ENCODE peak calls at places on chromosomes 4 and X, in five cellular contexts. C is hippocampal formation, G is HT-29, U is SK-N-DZ, H is T-helper 9 cell. L is an unnamed sample.

GRCh38 chr4:119010909-119011606 is 122.4 kb downstream of the SYNPO2 start:
- DNase-seq in U (no peak), H (no peak), G (no peak), C (no peak), L (no peak)

GRCh38 chr4:111556861-111557260 is 588.4 kb upstream of the FAM241A start:
- DNase-seq in H (no peak), C (no peak), U (no peak), G (no peak), L (no peak)

GRCh38 chr4:138665851-138666250 is 349.7 kb upstream of the NOCT start:
- DNase-seq in C (no peak), H (no peak), U (no peak), G (no peak), L (no peak)

GRCh38 chr4:90580271-90580825 is 453.2 kb downstream of the CCSER1 start:
- DNase-seq in C (no peak), G (no peak), U (peak; percentile 8), H (no peak), L (no peak)

GRCh38 chr4:168615294-168615693 is 118.4 kb downstream of the PALLD start:
- DNase-seq in H (no peak), C (no peak), U (no peak), G (no peak), L (no peak)

GRCh38 chr4:11073621-11074051 is 355.1 kb downstream of the HS3ST1 start:
- DNase-seq in U (no peak), H (no peak), C (no peak), G (no peak), L (no peak)

GRCh38 chrX:41064028-41064427 is 21.2 kb upstream of the USP9X start:
- DNase-seq in U (no peak), G (no peak), C (no peak), H (no peak), L (no peak)

GRCh38 chr4:82247171-82247570 is 126.6 kb downstream of the HNRNPD start:
- DNase-seq in G (no peak), C (no peak), U (no peak), H (no peak), L (no peak)

GRCh38 chr4:107894138-107894603 is 37.2 kb upstream of the CYP2U1 start:
- DNase-seq in G (no peak), C (no peak), H (no peak), U (no peak), L (no peak)

GRCh38 chr4:76545161-76545884 is 110.3 kb downstream of the SHROOM3 start:
- DNase-seq in U (no peak), H (no peak), G (peak; percentile 44), C (no peak), L (no peak)

GRCh38 chr4:79875500-79875899 is 197.5 kb downstream of the ANTXR2 start:
- DNase-seq in C (no peak), H (no peak), U (no peak), G (no peak), L (no peak)

GRCh38 chr4:20592666-20593065 is 107.6 kb upstream of the PACRGL start:
- DNase-seq in H (no peak), C (no peak), U (no peak), G (no peak), L (no peak)

L was measured in naive thymus-derived CD4-positive, alpha-beta T cell.